ENCODE peak calls at places on chromosomes 5 and 9, in ten cellular contexts. Y is PC-3; R is body of pancreas; T is K562; J is cardiac muscle cell; S is right lobe of liver; U is naive thymus-derived CD4-positive, alpha-beta T cell; F is GM12878; Z is left lung; P is endodermal cell. E is an unnamed sample. For H3K9me3, the result is how much of the 10 kb centered on the place peaks cover.

GRCh38 chr5:9533577-9534334 is 12.1 kb downstream of the SEMA5A start:
- DNase-seq in Y (no peak), R (no peak), T (no peak), J (no peak), S (no peak), U (no peak), F (peak), Z (no peak), P (no peak), E (no peak)

GRCh38 chr9:34124923-34125322 is 1.6 kb downstream of the DCAF12 start:
- DNase-seq in Y (peak), R (no peak), T (no peak), J (no peak), S (no peak), U (no peak), F (no peak), Z (no peak), P (no peak), E (no peak)

GRCh38 chr9:131045300-131046092 is 36.5 kb downstream of the LAMC3 start:
- DNase-seq in Y (no peak), R (no peak), T (peak), J (no peak), S (no peak), U (no peak), F (no peak), Z (no peak), P (no peak), E (no peak)

GRCh38 chr5:15936505-15937245 is 242.9 kb downstream of the MARCHF11 start:
- DNase-seq in Y (no peak), R (no peak), T (no peak), J (no peak), S (no peak), U (no peak), F (no peak), Z (no peak), P (no peak), E (no peak)

GRCh38 chr5:143938230-143938629 is 126.3 kb downstream of the HMHB1 start:
- DNase-seq in Y (no peak), R (no peak), T (no peak), J (no peak), S (no peak), U (no peak), F (no peak), Z (no peak), P (no peak), E (no peak)

GRCh38 chr9:16640649-16641048 is 229.8 kb downstream of the BNC2 start:
- DNase-seq in Y (peak), R (no peak), T (no peak), J (no peak), S (no peak), U (no peak), F (no peak), Z (no peak), P (peak), E (no peak)

GRCh38 chr9:20512106-20512505 is 110.2 kb downstream of the MLLT3 start:
- DNase-seq in Y (peak), R (no peak), T (no peak), J (no peak), S (no peak), U (no peak), F (no peak), Z (no peak), P (no peak), E (no peak)

GRCh38 chr9:72984150-72984947 is 31.5 kb upstream of the ALDH1A1 start:
- DNase-seq in Y (no peak), R (no peak), T (no peak), J (peak), S (no peak), U (no peak), F (no peak), Z (no peak), P (no peak), E (no peak)

GRCh38 chr9:114483499-114483898 is 21.8 kb downstream of the WHRN start:
- DNase-seq in Y (no peak), R (no peak), T (no peak), J (no peak), S (no peak), U (no peak), F (no peak), Z (no peak), P (no peak), E (no peak)

GRCh38 chr5:133945561-133945960 is 22.9 kb downstream of the C5orf15 start:
- DNase-seq in Y (no peak), R (no peak), T (no peak), J (no peak), S (no peak), U (no peak), F (no peak), Z (no peak), P (peak), E (no peak)

GRCh38 chr5:77867914-77868313 is 91.8 kb upstream of the TBCA start:
- DNase-seq in Y (no peak), R (no peak), T (no peak), J (no peak), S (no peak), U (no peak), F (no peak), Z (no peak), P (no peak), E (no peak)

GRCh38 chr9:126854734-126855133 is 5.7 kb upstream of the ZBTB34 start:
- DNase-seq in Y (no peak), R (no peak), T (peak), J (no peak), S (no peak), U (no peak), F (no peak), Z (no peak), P (no peak), E (no peak)

GRCh38 chr5:10332301-10332700 is 21.2 kb upstream of the MARCHF6 start:
- DNase-seq in Y (no peak), R (no peak), T (no peak), J (no peak), S (no peak), U (no peak), F (no peak), Z (no peak), P (peak), E (no peak)

GRCh38 chr5:83204651-83205050 is 127.3 kb downstream of the XRCC4 start:
- DNase-seq in Y (no peak), R (no peak), T (no peak), J (no peak), S (no peak), U (no peak), F (no peak), Z (no peak), P (no peak), E (no peak)

GRCh38 chr9:13388157-13388556 is 108.7 kb upstream of the MPDZ start:
- DNase-seq in Y (peak), R (no peak), T (no peak), J (no peak), S (no peak), U (no peak), F (no peak), Z (no peak), P (no peak), E (no peak)

GRCh38 chr9:132094314-132094791 is 14.7 kb upstream of the MED27 start:
- DNase-seq in Y (peak), R (no peak), T (no peak), J (no peak), S (no peak), U (no peak), F (no peak), Z (no peak), P (no peak), E (no peak)

GRCh38 chr5:55535199-55535905 is 588 bp upstream of the PLPP1 start:
- DNase-seq in Y (no peak), R (no peak), T (no peak), J (no peak), S (no peak), U (no peak), F (no peak), Z (no peak), P (no peak), E (no peak)

GRCh38 chr9:82149647-82150046 is 161.1 kb downstream of the SPATA31D1 start:
- DNase-seq in Y (no peak), R (no peak), T (no peak), J (no peak), S (no peak), U (no peak), F (no peak), Z (no peak), P (no peak), E (no peak)

GRCh38 chr5:153542536-153542935 is 52.1 kb downstream of the GRIA1 start:
- DNase-seq in Y (no peak), R (no peak), T (no peak), J (no peak), S (no peak), U (no peak), F (no peak), Z (no peak), P (no peak), E (no peak)

GRCh38 chr5:180868960-180869359 is 7.9 kb upstream of the ZFP62 start:
- DNase-seq in Y (peak), R (peak), T (peak), J (peak), S (peak), U (peak), F (peak), Z (peak), P (peak), E (peak)

GRCh38 chr5:39794511-39794910 is 369.7 kb upstream of the DAB2 start:
- DNase-seq in Y (no peak), R (no peak), T (no peak), J (no peak), S (no peak), U (no peak), F (no peak), Z (no peak), P (no peak), E (no peak)

GRCh38 chr5:159331099-159331973 is 1.0 kb upstream of the IL12B start:
- DNase-seq in Y (peak), R (peak), T (peak), J (peak), S (peak), U (peak), F (no peak), Z (peak), P (peak), E (peak)

GRCh38 chr5:67301285-67301904 is 104.8 kb upstream of the CD180 start:
- DNase-seq in Y (peak), R (no peak), T (no peak), J (no peak), S (no peak), U (no peak), F (no peak), Z (peak), P (no peak), E (no peak)

GRCh38 chr5:164302533-164303235 is 797.3 kb downstream of the MAT2B start:
- DNase-seq in Y (peak), R (no peak), T (no peak), J (no peak), S (no peak), U (no peak), F (no peak), Z (no peak), P (no peak), E (no peak)

GRCh38 chr9:28999806-29000205 is 1426.5 kb upstream of the C9orf72 start:
- DNase-seq in Y (peak), R (no peak), T (no peak), J (no peak), S (no peak), U (no peak), F (no peak), Z (no peak), P (no peak), E (no peak)

GRCh38 chr5:95856501-95856981 is 34.0 kb upstream of the GLRX start:
- DNase-seq in Y (no peak), R (no peak), T (no peak), J (peak), S (no peak), U (no peak), F (no peak), Z (no peak), P (no peak), E (no peak)

GRCh38 chr9:4299006-4299795 is 667 bp downstream of the GLIS3 start:
- DNase-seq in Y (peak), R (peak), T (no peak), J (peak), S (peak), U (peak), F (no peak), Z (peak), P (peak), E (peak)

GRCh38 chr5:91127682-91128081 is 255.4 kb downstream of the ARRDC3 start:
- DNase-seq in Y (peak), R (no peak), T (no peak), J (no peak), S (no peak), U (no peak), F (no peak), Z (no peak), P (no peak), E (no peak)

GRCh38 chr5:151432210-151432609 is 15.2 kb upstream of the SLC36A1 start:
- DNase-seq in Y (no peak), R (no peak), T (no peak), J (no peak), S (no peak), U (no peak), F (no peak), Z (no peak), P (no peak), E (no peak)

GRCh38 chr5:132372122-132372521 is 2.6 kb downstream of the SLC22A5 start:
- DNase-seq in Y (no peak), R (no peak), T (peak), J (no peak), S (no peak), U (no peak), F (no peak), Z (no peak), P (no peak), E (peak)

GRCh38 chr5:72818866-72819534 is 2.5 kb downstream of the TNPO1 start:
- DNase-seq in Y (peak), R (peak), T (peak), J (peak), S (peak), U (peak), F (no peak), Z (peak), P (peak), E (peak)

GRCh38 chr5:68086857-68087256 is 128.7 kb upstream of the PIK3R1 start:
- DNase-seq in Y (no peak), R (no peak), T (no peak), J (no peak), S (no peak), U (no peak), F (no peak), Z (peak), P (no peak), E (no peak)

GRCh38 chr9:115364991-115365390 is 247.0 kb upstream of the TNC start:
- DNase-seq in Y (no peak), R (no peak), T (no peak), J (no peak), S (no peak), U (no peak), F (no peak), Z (no peak), P (no peak), E (no peak)

GRCh38 chr5:170557314-170557713 is 53.5 kb downstream of the KCNIP1 start:
- DNase-seq in Y (no peak), R (no peak), T (no peak), J (no peak), S (no peak), U (no peak), F (no peak), Z (no peak), P (peak), E (no peak)

GRCh38 chr5:75656311-75657003 is 45.2 kb downstream of the ANKDD1B start:
- DNase-seq in Y (no peak), R (peak), T (no peak), J (no peak), S (no peak), U (no peak), F (no peak), Z (peak), P (no peak), E (no peak)

GRCh38 chr9:8868632-8869031 is 1069.1 kb upstream of the DMAC1 start:
- DNase-seq in Y (no peak), R (no peak), T (no peak), J (peak), S (no peak), U (no peak), F (no peak), Z (no peak), P (no peak), E (no peak)

GRCh38 chr5:147208134-147208533 is 26.7 kb upstream of the STK32A start:
- DNase-seq in Y (peak), R (no peak), T (no peak), J (no peak), S (no peak), U (no peak), F (no peak), Z (no peak), P (no peak), E (no peak)
- H3K27ac ChIP-seq in Y (no peak), R (peak), T (no peak), J (no peak), S (no peak), U (no peak), F (no peak), Z (no peak), P (no peak), E (no peak)

DNA sequence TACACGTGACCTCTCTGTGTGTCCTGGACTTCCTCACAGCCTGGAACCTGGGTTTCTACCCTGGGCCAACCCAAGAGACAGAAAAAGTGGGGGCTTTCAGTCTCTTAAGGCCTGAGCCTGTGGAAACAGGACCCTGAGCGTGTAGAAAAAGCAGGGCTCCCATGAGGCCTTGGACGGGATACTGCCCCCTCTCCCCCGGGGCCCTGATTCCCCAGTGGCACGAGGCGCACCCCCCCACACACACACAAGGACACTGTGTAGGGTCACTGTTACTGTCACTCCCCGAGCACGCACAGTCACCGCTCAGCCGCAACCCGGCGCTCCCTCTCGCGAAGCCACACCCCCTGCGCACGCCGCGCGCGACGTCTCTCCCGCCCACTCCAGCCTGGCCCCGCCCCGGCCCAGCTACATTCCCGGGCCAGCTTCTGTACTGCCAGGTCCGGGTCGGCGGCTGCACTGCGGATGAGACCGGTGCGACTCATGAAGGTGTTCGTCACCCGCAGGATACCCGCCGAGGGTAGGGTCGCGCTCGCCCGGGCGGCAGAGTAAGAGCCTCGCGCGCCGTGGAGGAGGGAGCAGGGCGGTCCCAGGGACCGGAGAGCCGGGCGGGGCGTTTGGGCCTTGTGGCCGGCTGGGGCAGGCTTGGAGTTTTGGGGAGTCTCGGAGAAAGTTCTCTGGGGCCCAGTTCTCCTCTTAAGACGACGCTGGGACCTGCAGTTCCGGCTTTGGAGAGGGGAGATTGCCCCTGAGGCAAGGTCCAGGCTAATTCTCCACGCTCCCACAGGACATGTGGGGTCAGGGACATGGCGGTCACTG is at the start of gene GRHPR:
- DNase-seq in Y (peak), R (peak), T (peak), J (peak), S (peak), U (peak), F (no peak), Z (peak), P (peak), E (peak)
- H3K9me3 ChIP-seq in Y (under half), R (under half), T (under half), J (under half), S (under half), U (under half), F (under half), Z (under half), P (under half), E (under half)

GRCh38 chr5:61993446-61994017 is 312.5 kb upstream of the KIF2A start:
- DNase-seq in Y (no peak), R (no peak), T (no peak), J (no peak), S (no peak), U (no peak), F (no peak), Z (no peak), P (no peak), E (no peak)

GRCh38 chr5:61995486-61995885 is 310.5 kb upstream of the KIF2A start:
- DNase-seq in Y (no peak), R (no peak), T (no peak), J (no peak), S (no peak), U (no peak), F (no peak), Z (no peak), P (no peak), E (no peak)

GRCh38 chr5:61991861-61992260 is 314.1 kb upstream of the KIF2A start:
- DNase-seq in Y (no peak), R (no peak), T (no peak), J (no peak), S (no peak), U (no peak), F (no peak), Z (no peak), P (no peak), E (no peak)

DNA sequence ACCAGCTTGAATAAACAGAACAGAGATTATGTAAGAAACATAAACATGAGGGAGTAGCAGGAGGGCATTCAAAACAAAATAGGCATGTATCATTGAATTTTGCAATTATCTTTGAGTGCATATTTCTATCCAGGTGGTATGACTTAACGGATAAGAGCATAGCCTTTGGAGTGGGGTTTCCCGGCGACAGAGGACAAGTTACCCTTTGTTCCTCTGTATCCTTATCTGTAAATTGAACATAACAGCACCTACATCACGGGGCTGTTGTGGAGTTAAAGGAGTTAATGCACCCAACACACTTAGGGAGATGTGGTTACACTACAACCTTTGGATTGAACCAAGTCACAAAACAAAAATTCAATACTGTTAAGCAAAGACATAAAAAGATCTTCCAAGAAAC is 314.6 kb upstream of the KIF2A start:
- DNase-seq in Y (no peak), R (no peak), T (no peak), J (no peak), S (no peak), U (no peak), F (no peak), Z (no peak), P (no peak), E (no peak)
- H3K27ac ChIP-seq in Y (no peak), R (peak), T (no peak), J (no peak), S (no peak), U (no peak), F (no peak), Z (no peak), P (no peak), E (no peak)

DNA sequence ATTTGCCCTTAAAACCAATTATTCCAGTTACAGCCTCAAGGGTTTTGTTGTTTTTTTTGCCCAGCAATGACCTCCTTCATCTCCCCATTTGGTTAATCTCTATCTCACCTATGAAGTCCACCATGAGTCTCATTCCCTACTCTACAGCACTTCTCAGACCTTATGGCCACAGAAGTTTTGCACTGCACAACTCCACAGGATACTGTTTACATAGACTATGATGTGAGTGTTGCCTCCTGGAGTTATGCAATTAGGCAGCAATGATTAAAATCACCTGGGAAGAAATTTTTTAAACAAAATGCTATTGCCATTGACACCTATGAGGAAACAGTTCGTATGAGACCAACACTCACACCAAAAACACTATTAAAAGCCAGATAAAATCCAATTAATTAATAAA is 39.7 kb downstream of the ZDHHC21 start:
- DNase-seq in Y (no peak), R (no peak), T (no peak), J (no peak), S (no peak), U (no peak), F (no peak), Z (no peak), P (no peak), E (no peak)
- H3K9me3 ChIP-seq in Y (under half), R (under half), T (under half), J (under half), S (under half), U (under half), F (under half), Z (under half), P (under half), E (under half)

DNA sequence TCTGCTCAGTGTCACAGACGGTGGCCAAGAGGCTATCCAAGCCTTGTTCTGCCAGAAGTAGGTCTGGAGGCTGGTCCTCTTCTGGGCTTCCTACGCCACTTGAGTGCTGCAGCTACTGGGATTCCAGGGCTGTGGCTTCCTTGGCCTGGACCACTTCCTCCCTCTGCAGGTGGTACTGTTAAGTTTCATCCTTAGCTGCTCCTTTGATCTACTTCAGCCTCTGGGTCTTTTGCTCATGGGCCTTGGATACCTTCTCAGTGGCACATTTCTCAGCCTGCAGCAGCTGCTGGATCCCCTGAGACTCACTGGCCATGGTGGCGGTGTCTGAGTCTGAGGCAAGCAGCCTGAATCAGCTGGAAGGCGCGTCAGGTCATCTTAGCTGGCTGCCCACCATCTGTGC is 10.3 kb downstream of the CNOT8 start:
- DNase-seq in Y (peak), R (no peak), T (peak), J (peak), S (no peak), U (no peak), F (no peak), Z (no peak), P (peak), E (no peak)
- H3K27ac ChIP-seq in Y (no peak), R (no peak), T (no peak), J (peak), S (no peak), U (peak), F (no peak), Z (no peak), P (no peak), E (no peak)

GRCh38 chr9:138120072-138120471 is 242.5 kb downstream of the CACNA1B start:
- DNase-seq in Y (no peak), R (no peak), T (no peak), J (no peak), S (peak), U (no peak), F (no peak), Z (peak), P (no peak), E (no peak)
- H3K9me3 ChIP-seq in Y (under half), R (under half), T (under half), J (under half), S (under half), U (under half), F (under half), Z (under half), P (under half), E (under half)

E was measured in upper lobe of right lung.